ENCODE peak calls at places on chromosomes 4 and X, in seven cellular contexts. One of them, this sample, is unnamed.
A peak's percentile ranks its signal among the peaks of the same experiment; 100 is the strongest.

GRCh38 chrX:101958139-101958538 is 26.3 kb upstream of the ZMAT1 start:
- DNase-seq in OCI-LY7: no peak
- DNase-seq in breast epithelium: no peak
- DNase-seq in right cardiac atrium: no peak
- DNase-seq in Peyer's patch: no peak
- DNase-seq in CD4-positive, alpha-beta memory T cell: no peak
- DNase-seq in dorsolateral prefrontal cortex: no peak
- DNase-seq in this sample: no peak

GRCh38 chr4:151801547-151802516 is 41.0 kb upstream of the GATB start:
- DNase-seq in OCI-LY7: peak; percentile 56
- DNase-seq in breast epithelium: no peak
- DNase-seq in right cardiac atrium: peak; percentile 59
- DNase-seq in Peyer's patch: peak; percentile 53
- DNase-seq in CD4-positive, alpha-beta memory T cell: peak; percentile 45
- DNase-seq in dorsolateral prefrontal cortex: no peak
- DNase-seq in this sample: no peak

GRCh38 chr4:19807505-19807904 is 444.2 kb upstream of the SLIT2 start:
- DNase-seq in OCI-LY7: no peak
- DNase-seq in breast epithelium: no peak
- DNase-seq in right cardiac atrium: no peak
- DNase-seq in Peyer's patch: no peak
- DNase-seq in CD4-positive, alpha-beta memory T cell: no peak
- DNase-seq in dorsolateral prefrontal cortex: no peak
- DNase-seq in this sample: no peak

GRCh38 chr4:187603093-187603395 is 392.5 kb upstream of the ZFP42 start:
- DNase-seq in OCI-LY7: no peak
- DNase-seq in breast epithelium: no peak
- DNase-seq in right cardiac atrium: no peak
- DNase-seq in Peyer's patch: no peak
- DNase-seq in CD4-positive, alpha-beta memory T cell: no peak
- DNase-seq in dorsolateral prefrontal cortex: no peak
- DNase-seq in this sample: no peak

GRCh38 chrX:30887721-30888120 is 1.3 kb downstream of the TAB3 start:
- DNase-seq in OCI-LY7: no peak
- DNase-seq in breast epithelium: no peak
- DNase-seq in right cardiac atrium: no peak
- DNase-seq in Peyer's patch: no peak
- DNase-seq in CD4-positive, alpha-beta memory T cell: no peak
- DNase-seq in dorsolateral prefrontal cortex: no peak
- DNase-seq in this sample: no peak

GRCh38 chr4:127967141-127967775 is 2.1 kb downstream of the ABHD18 start:
- DNase-seq in OCI-LY7: no peak
- DNase-seq in breast epithelium: no peak
- DNase-seq in right cardiac atrium: no peak
- DNase-seq in Peyer's patch: no peak
- DNase-seq in CD4-positive, alpha-beta memory T cell: no peak
- DNase-seq in dorsolateral prefrontal cortex: no peak
- DNase-seq in this sample: no peak

GRCh38 chr4:27929141-27929540 is 1068.5 kb downstream of the STIM2 start:
- DNase-seq in OCI-LY7: no peak
- DNase-seq in breast epithelium: no peak
- DNase-seq in right cardiac atrium: no peak
- DNase-seq in Peyer's patch: no peak
- DNase-seq in CD4-positive, alpha-beta memory T cell: no peak
- DNase-seq in dorsolateral prefrontal cortex: no peak
- DNase-seq in this sample: no peak

GRCh38 chr4:57211131-57211530 is 100.9 kb upstream of the IGFBP7 start:
- DNase-seq in OCI-LY7: no peak
- DNase-seq in breast epithelium: no peak
- DNase-seq in right cardiac atrium: no peak
- DNase-seq in Peyer's patch: no peak
- DNase-seq in CD4-positive, alpha-beta memory T cell: no peak
- DNase-seq in dorsolateral prefrontal cortex: no peak
- DNase-seq in this sample: no peak

GRCh38 chr4:173420324-173420752 is 21.4 kb upstream of the SCRG1 start:
- DNase-seq in OCI-LY7: peak; percentile 35
- DNase-seq in breast epithelium: no peak
- DNase-seq in right cardiac atrium: no peak
- DNase-seq in Peyer's patch: no peak
- DNase-seq in CD4-positive, alpha-beta memory T cell: no peak
- DNase-seq in dorsolateral prefrontal cortex: no peak
- DNase-seq in this sample: no peak

GRCh38 chr4:143558823-143559756 is 45.6 kb downstream of the SMARCA5 start:
- DNase-seq in OCI-LY7: peak; percentile 38
- DNase-seq in breast epithelium: peak; percentile 67
- DNase-seq in right cardiac atrium: peak; percentile 87
- DNase-seq in Peyer's patch: peak; percentile 73
- DNase-seq in CD4-positive, alpha-beta memory T cell: peak; percentile 78
- DNase-seq in dorsolateral prefrontal cortex: peak; percentile 39
- DNase-seq in this sample: no peak

GRCh38 chr4:86595426-86595805 is 1.3 kb downstream of the PTPN13 start:
- DNase-seq in OCI-LY7: no peak
- DNase-seq in breast epithelium: no peak
- DNase-seq in right cardiac atrium: no peak
- DNase-seq in Peyer's patch: no peak
- DNase-seq in CD4-positive, alpha-beta memory T cell: no peak
- DNase-seq in dorsolateral prefrontal cortex: no peak
- DNase-seq in this sample: no peak

GRCh38 chr4:72525938-72526337 is 43.1 kb downstream of the ADAMTS3 start:
- DNase-seq in OCI-LY7: no peak
- DNase-seq in breast epithelium: no peak
- DNase-seq in right cardiac atrium: peak; percentile 84
- DNase-seq in Peyer's patch: no peak
- DNase-seq in CD4-positive, alpha-beta memory T cell: no peak
- DNase-seq in dorsolateral prefrontal cortex: no peak
- DNase-seq in this sample: no peak

GRCh38 chr4:139866270-139866962 is 200.8 kb downstream of the MGST2 start:
- DNase-seq in OCI-LY7: no peak
- DNase-seq in breast epithelium: no peak
- DNase-seq in right cardiac atrium: no peak
- DNase-seq in Peyer's patch: no peak
- DNase-seq in CD4-positive, alpha-beta memory T cell: no peak
- DNase-seq in dorsolateral prefrontal cortex: no peak
- DNase-seq in this sample: no peak

GRCh38 chrX:48976086-48976485 is 4.4 kb upstream of the KCND1 start:
- DNase-seq in OCI-LY7: no peak
- DNase-seq in breast epithelium: no peak
- DNase-seq in right cardiac atrium: no peak
- DNase-seq in Peyer's patch: no peak
- DNase-seq in CD4-positive, alpha-beta memory T cell: no peak
- DNase-seq in dorsolateral prefrontal cortex: no peak
- DNase-seq in this sample: no peak

GRCh38 chr4:7747062-7747385 is 192.6 kb downstream of the AFAP1 start:
- DNase-seq in OCI-LY7: no peak
- DNase-seq in breast epithelium: no peak
- DNase-seq in right cardiac atrium: peak; percentile 76
- DNase-seq in Peyer's patch: no peak
- DNase-seq in CD4-positive, alpha-beta memory T cell: no peak
- DNase-seq in dorsolateral prefrontal cortex: peak; percentile 36
- DNase-seq in this sample: no peak

GRCh38 chr4:152723236-152723635 is 43.4 kb upstream of the TMEM154 start:
- DNase-seq in OCI-LY7: no peak
- DNase-seq in breast epithelium: no peak
- DNase-seq in right cardiac atrium: no peak
- DNase-seq in Peyer's patch: no peak
- DNase-seq in CD4-positive, alpha-beta memory T cell: no peak
- DNase-seq in dorsolateral prefrontal cortex: no peak
- DNase-seq in this sample: no peak

GRCh38 chrX:134585446-134585845 is 72.8 kb downstream of the PLAC1 start:
- DNase-seq in OCI-LY7: no peak
- DNase-seq in breast epithelium: no peak
- DNase-seq in right cardiac atrium: no peak
- DNase-seq in Peyer's patch: no peak
- DNase-seq in CD4-positive, alpha-beta memory T cell: no peak
- DNase-seq in dorsolateral prefrontal cortex: no peak
- DNase-seq in this sample: no peak

GRCh38 chr4:24642941-24643628 is 58.7 kb upstream of the DHX15 start:
- DNase-seq in OCI-LY7: no peak
- DNase-seq in breast epithelium: no peak
- DNase-seq in right cardiac atrium: no peak
- DNase-seq in Peyer's patch: no peak
- DNase-seq in CD4-positive, alpha-beta memory T cell: no peak
- DNase-seq in dorsolateral prefrontal cortex: no peak
- DNase-seq in this sample: no peak

GRCh38 chrX:136192839-136193414 is 45.6 kb downstream of the FHL1 start:
- DNase-seq in OCI-LY7: no peak
- DNase-seq in breast epithelium: no peak
- DNase-seq in right cardiac atrium: no peak
- DNase-seq in Peyer's patch: no peak
- DNase-seq in CD4-positive, alpha-beta memory T cell: no peak
- DNase-seq in dorsolateral prefrontal cortex: no peak
- DNase-seq in this sample: no peak

GRCh38 chr4:128323401-128323800 is 35.8 kb upstream of the PGRMC2 start:
- DNase-seq in OCI-LY7: no peak
- DNase-seq in breast epithelium: no peak
- DNase-seq in right cardiac atrium: no peak
- DNase-seq in Peyer's patch: no peak
- DNase-seq in CD4-positive, alpha-beta memory T cell: no peak
- DNase-seq in dorsolateral prefrontal cortex: no peak
- DNase-seq in this sample: no peak

GRCh38 chrX:139758809-139759208 is 50.8 kb upstream of the MCF2 start:
- DNase-seq in OCI-LY7: no peak
- DNase-seq in breast epithelium: no peak
- DNase-seq in right cardiac atrium: no peak
- DNase-seq in Peyer's patch: no peak
- DNase-seq in CD4-positive, alpha-beta memory T cell: no peak
- DNase-seq in dorsolateral prefrontal cortex: no peak
- DNase-seq in this sample: no peak

GRCh38 chr4:34250562-34250961 is 1993.8 kb downstream of the ARAP2 start:
- DNase-seq in OCI-LY7: no peak
- DNase-seq in breast epithelium: no peak
- DNase-seq in right cardiac atrium: no peak
- DNase-seq in Peyer's patch: no peak
- DNase-seq in CD4-positive, alpha-beta memory T cell: no peak
- DNase-seq in dorsolateral prefrontal cortex: no peak
- DNase-seq in this sample: no peak

GRCh38 chr4:76804060-76804459 is 93.9 kb downstream of the SOWAHB start:
- DNase-seq in OCI-LY7: no peak
- DNase-seq in breast epithelium: no peak
- DNase-seq in right cardiac atrium: no peak
- DNase-seq in Peyer's patch: no peak
- DNase-seq in CD4-positive, alpha-beta memory T cell: no peak
- DNase-seq in dorsolateral prefrontal cortex: no peak
- DNase-seq in this sample: no peak

GRCh38 chr4:106368678-106369077 is at the start of gene GIMD1:
- DNase-seq in OCI-LY7: no peak
- DNase-seq in breast epithelium: no peak
- DNase-seq in right cardiac atrium: no peak
- DNase-seq in Peyer's patch: no peak
- DNase-seq in CD4-positive, alpha-beta memory T cell: no peak
- DNase-seq in dorsolateral prefrontal cortex: no peak
- DNase-seq in this sample: no peak

GRCh38 chr4:106367072-106367471 is 1.5 kb downstream of the GIMD1 start:
- DNase-seq in OCI-LY7: no peak
- DNase-seq in breast epithelium: no peak
- DNase-seq in right cardiac atrium: no peak
- DNase-seq in Peyer's patch: no peak
- DNase-seq in CD4-positive, alpha-beta memory T cell: no peak
- DNase-seq in dorsolateral prefrontal cortex: no peak
- DNase-seq in this sample: no peak

GRCh38 chr4:106365613-106366012 is 3.0 kb downstream of the GIMD1 start:
- DNase-seq in OCI-LY7: no peak
- DNase-seq in breast epithelium: no peak
- DNase-seq in right cardiac atrium: no peak
- DNase-seq in Peyer's patch: no peak
- DNase-seq in CD4-positive, alpha-beta memory T cell: no peak
- DNase-seq in dorsolateral prefrontal cortex: no peak
- DNase-seq in this sample: no peak

GRCh38 chr4:106369456-106370060 is 980 bp upstream of the GIMD1 start:
- DNase-seq in OCI-LY7: peak; percentile 64
- DNase-seq in breast epithelium: no peak
- DNase-seq in right cardiac atrium: no peak
- DNase-seq in Peyer's patch: no peak
- DNase-seq in CD4-positive, alpha-beta memory T cell: no peak
- DNase-seq in dorsolateral prefrontal cortex: no peak
- DNase-seq in this sample: no peak

GRCh38 chr4:106366026-106366425 is 2.6 kb downstream of the GIMD1 start:
- DNase-seq in OCI-LY7: no peak
- DNase-seq in breast epithelium: no peak
- DNase-seq in right cardiac atrium: no peak
- DNase-seq in Peyer's patch: no peak
- DNase-seq in CD4-positive, alpha-beta memory T cell: no peak
- DNase-seq in dorsolateral prefrontal cortex: no peak
- DNase-seq in this sample: no peak
- H3K27ac ChIP-seq in OCI-LY7: no peak overlapping the region
- H3K27ac ChIP-seq in breast epithelium: no peak overlapping the region
- H3K27ac ChIP-seq in right cardiac atrium: no peak overlapping the region
- H3K27ac ChIP-seq in Peyer's patch: no peak overlapping the region
- H3K27ac ChIP-seq in CD4-positive, alpha-beta memory T cell: no peak overlapping the region
- H3K27ac ChIP-seq in dorsolateral prefrontal cortex: no peak overlapping the region
- H3K27ac ChIP-seq in this sample: no peak overlapping the region

GRCh38 chr4:37757121-37757520 is 69.4 kb upstream of the PGM2 start:
- DNase-seq in OCI-LY7: no peak
- DNase-seq in breast epithelium: no peak
- DNase-seq in right cardiac atrium: no peak
- DNase-seq in Peyer's patch: no peak
- DNase-seq in CD4-positive, alpha-beta memory T cell: no peak
- DNase-seq in dorsolateral prefrontal cortex: no peak
- DNase-seq in this sample: no peak
- H3K27ac ChIP-seq in OCI-LY7: no peak overlapping the region
- H3K27ac ChIP-seq in breast epithelium: no peak overlapping the region
- H3K27ac ChIP-seq in right cardiac atrium: no peak overlapping the region
- H3K27ac ChIP-seq in Peyer's patch: no peak overlapping the region
- H3K27ac ChIP-seq in CD4-positive, alpha-beta memory T cell: no peak overlapping the region
- H3K27ac ChIP-seq in dorsolateral prefrontal cortex: no peak overlapping the region
- H3K27ac ChIP-seq in this sample: no peak overlapping the region

GRCh38 chrX:74924449-74925209 is 623 bp downstream of the NEXMIF start:
- DNase-seq in OCI-LY7: no peak
- DNase-seq in breast epithelium: peak; percentile 21
- DNase-seq in right cardiac atrium: peak; percentile 63
- DNase-seq in Peyer's patch: peak; percentile 48
- DNase-seq in CD4-positive, alpha-beta memory T cell: peak; percentile 45
- DNase-seq in dorsolateral prefrontal cortex: no peak
- DNase-seq in this sample: no peak

GRCh38 chrX:74923942-74924448 is 1.3 kb downstream of the NEXMIF start:
- DNase-seq in OCI-LY7: no peak
- DNase-seq in breast epithelium: no peak
- DNase-seq in right cardiac atrium: peak; percentile 49
- DNase-seq in Peyer's patch: no peak
- DNase-seq in CD4-positive, alpha-beta memory T cell: peak; percentile 37
- DNase-seq in dorsolateral prefrontal cortex: no peak
- DNase-seq in this sample: no peak

GRCh38 chrX:74925210-74926088 is at the start of gene NEXMIF:
- DNase-seq in OCI-LY7: no peak
- DNase-seq in breast epithelium: no peak
- DNase-seq in right cardiac atrium: peak; percentile 52
- DNase-seq in Peyer's patch: no peak
- DNase-seq in CD4-positive, alpha-beta memory T cell: peak; percentile 43
- DNase-seq in dorsolateral prefrontal cortex: no peak
- DNase-seq in this sample: peak; percentile 0

GRCh38 chrX:74922922-74923321 is 2.3 kb downstream of the NEXMIF start:
- DNase-seq in OCI-LY7: peak; percentile 9
- DNase-seq in breast epithelium: no peak
- DNase-seq in right cardiac atrium: no peak
- DNase-seq in Peyer's patch: no peak
- DNase-seq in CD4-positive, alpha-beta memory T cell: no peak
- DNase-seq in dorsolateral prefrontal cortex: no peak
- DNase-seq in this sample: no peak
- H3K27ac ChIP-seq in OCI-LY7: no peak overlapping the region
- H3K27ac ChIP-seq in breast epithelium: no peak overlapping the region
- H3K27ac ChIP-seq in right cardiac atrium: no peak overlapping the region
- H3K27ac ChIP-seq in Peyer's patch: no peak overlapping the region
- H3K27ac ChIP-seq in CD4-positive, alpha-beta memory T cell: no peak overlapping the region
- H3K27ac ChIP-seq in dorsolateral prefrontal cortex: no peak overlapping the region
- H3K27ac ChIP-seq in this sample: no peak overlapping the region

GRCh38 chr4:55216871-55217635 is 91.7 kb upstream of the KDR start:
- DNase-seq in OCI-LY7: no peak
- DNase-seq in breast epithelium: no peak
- DNase-seq in right cardiac atrium: no peak
- DNase-seq in Peyer's patch: no peak
- DNase-seq in CD4-positive, alpha-beta memory T cell: no peak
- DNase-seq in dorsolateral prefrontal cortex: no peak
- DNase-seq in this sample: no peak
- H3K27ac ChIP-seq in OCI-LY7: no peak overlapping the region
- H3K27ac ChIP-seq in breast epithelium: no peak overlapping the region
- H3K27ac ChIP-seq in right cardiac atrium: no peak overlapping the region
- H3K27ac ChIP-seq in Peyer's patch: no peak overlapping the region
- H3K27ac ChIP-seq in CD4-positive, alpha-beta memory T cell: no peak overlapping the region
- H3K27ac ChIP-seq in dorsolateral prefrontal cortex: no peak overlapping the region
- H3K27ac ChIP-seq in this sample: no peak overlapping the region

This sample was measured in substantia nigra.